ENCODE peak calls at places on chromosomes 2 and 18, in four cellular contexts. Z is A549, V is K562, F is HCT116. C is an unnamed sample.

GRCh38 chr2:164430166-164430783 is 191.0 kb downstream of the GRB14 start:
- DNase-seq in Z (peak; percentile 41), V (no peak), F (peak; percentile 23), C (peak; percentile 49)

GRCh38 chr18:60870261-60870966 is 462.8 kb upstream of the CDH20 start:
- DNase-seq in Z (no peak), V (no peak), F (no peak), C (no peak)

GRCh38 chr2:216221806-216222205 is 112.7 kb downstream of the XRCC5 start:
- DNase-seq in Z (no peak), V (no peak), F (no peak), C (peak; percentile 51)

GRCh38 chr2:241989074-241989473 is 119.5 kb downstream of the RTP5 start:
- DNase-seq in Z (no peak), V (no peak), F (no peak), C (no peak)

GRCh38 chr2:200814917-200815316 is 3.2 kb downstream of the BZW1 start:
- DNase-seq in Z (no peak), V (no peak), F (no peak), C (peak; percentile 47)

GRCh38 chr2:205848601-205849000 is 166.3 kb downstream of the NRP2 start:
- DNase-seq in Z (no peak), V (no peak), F (no peak), C (no peak)

GRCh38 chr2:202555354-202555753 is 79.4 kb upstream of the FAM117B start:
- DNase-seq in Z (no peak), V (no peak), F (no peak), C (no peak)

GRCh38 chr2:219252900-219253752 is at the start of gene TUBA4B:
- DNase-seq in Z (peak; percentile 43), V (peak; percentile 50), F (no peak), C (peak; percentile 89)

GRCh38 chr2:167048829-167049228 is 160.5 kb downstream of the XIRP2 start:
- DNase-seq in Z (no peak), V (no peak), F (no peak), C (no peak)

GRCh38 chr2:203670939-203671338 is 35.5 kb upstream of the CD28 start:
- DNase-seq in Z (no peak), V (no peak), F (no peak), C (no peak)

GRCh38 chr18:36335476-36336279 is 38.2 kb downstream of the FHOD3 start:
- DNase-seq in Z (no peak), V (no peak), F (no peak), C (no peak)

GRCh38 chr18:36340232-36340631 is 42.7 kb downstream of the FHOD3 start:
- DNase-seq in Z (no peak), V (no peak), F (no peak), C (no peak)

GRCh38 chr18:36338420-36338933 is 41.0 kb downstream of the FHOD3 start:
- DNase-seq in Z (no peak), V (no peak), F (no peak), C (no peak)

GRCh38 chr18:36334798-36335197 is 37.3 kb downstream of the FHOD3 start:
- DNase-seq in Z (no peak), V (no peak), F (no peak), C (no peak)

DNA sequence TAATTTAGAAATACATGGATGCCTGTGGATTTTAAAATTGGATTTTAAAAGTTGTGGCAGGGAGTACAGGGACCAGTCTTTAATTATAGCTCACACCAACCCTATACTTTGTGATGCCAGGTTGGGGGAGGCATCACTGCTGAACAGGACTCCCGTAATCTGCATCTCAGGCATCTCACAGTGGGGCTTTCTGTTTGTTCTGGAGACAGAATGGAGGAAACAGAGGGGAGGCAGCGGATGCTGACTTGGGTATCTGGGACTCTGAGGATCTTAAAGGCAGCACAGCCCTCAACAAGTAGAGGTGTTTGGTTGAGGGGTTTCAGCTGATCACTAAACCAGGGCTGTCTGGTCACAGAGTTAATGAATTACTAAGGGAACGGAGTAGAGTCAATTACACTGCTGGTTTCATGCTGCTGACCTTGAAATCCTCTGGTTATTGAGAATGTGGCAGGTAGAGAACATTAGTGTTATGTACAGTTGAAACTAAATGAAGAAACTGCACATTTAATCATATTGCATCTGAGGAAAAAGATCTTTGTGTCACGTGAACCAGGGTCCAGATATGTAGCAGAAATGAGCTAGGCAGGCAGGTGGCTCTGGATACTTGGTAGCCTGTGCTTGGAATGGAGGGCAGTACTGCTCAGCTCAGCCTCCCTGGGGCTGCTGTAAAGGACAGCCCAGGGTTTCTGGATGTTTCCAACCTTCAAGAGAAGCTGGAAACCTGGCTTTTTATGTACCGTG is 40.3 kb downstream of the FHOD3 start:
- DNase-seq in Z (no peak), V (no peak), F (no peak), C (no peak)
- TF ChIP-seq MAX in Z (no peak), V (no peak), F (no peak), C (no peak)

GRCh38 chr2:230602562-230603230 is 109.9 kb upstream of the CAB39 start:
- DNase-seq in Z (no peak), V (no peak), F (no peak), C (peak; percentile 50)
- TF ChIP-seq POLR2A in Z (no peak), V (no peak), F (no peak), C (no peak)

GRCh38 chr2:232636788-232637420 is 3.5 kb downstream of the EFHD1 start:
- DNase-seq in Z (no peak), V (no peak), F (no peak), C (no peak)
- H3K4me3 ChIP-seq in Z (no peak overlapping the region), V (no peak overlapping the region), F (no peak overlapping the region), C (no peak overlapping the region)

DNA sequence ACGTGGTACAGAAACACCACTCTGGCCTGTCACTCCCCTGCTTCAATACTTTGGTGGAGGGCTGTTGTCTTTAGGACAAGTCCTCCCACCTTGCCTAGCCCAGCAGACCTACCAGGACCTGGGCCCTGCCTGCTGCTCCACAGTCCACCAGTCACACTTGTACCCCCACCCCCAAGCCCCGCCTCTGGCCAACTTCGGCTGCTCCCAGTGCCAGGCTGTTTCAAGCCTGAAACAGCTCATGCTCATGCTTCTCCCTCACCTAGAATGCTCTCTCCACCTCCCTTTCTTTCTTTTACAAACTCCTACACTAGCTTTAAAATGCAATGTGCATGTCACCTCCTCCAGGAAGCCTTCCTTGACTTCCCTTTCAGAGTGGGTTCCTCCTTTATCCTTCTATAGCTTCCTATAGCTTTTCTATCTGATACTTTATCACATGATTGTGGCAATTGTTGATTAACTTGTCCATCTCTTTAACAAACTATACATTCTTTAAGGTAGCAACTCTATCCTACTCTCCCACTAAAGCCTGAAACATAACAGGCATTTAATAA is 4.8 kb upstream of the OXER1 start:
- DNase-seq in Z (no peak), V (no peak), F (no peak), C (no peak)
- TF ChIP-seq MAX in Z (no peak), V (no peak), F (no peak), C (no peak)

GRCh38 chr18:31447530-31448191 is at the start of gene DSG3:
- DNase-seq in Z (no peak), V (no peak), F (no peak), C (no peak)
- TF ChIP-seq POLR2A in Z (no peak), V (no peak), F (no peak), C (no peak)

GRCh38 chr18:500230-500555 is 308 bp downstream of the COLEC12 start:
- DNase-seq in Z (no peak), V (no peak), F (no peak), C (no peak)
- H3K4me3 ChIP-seq in Z (peak overlapping the region; percentile 41), V (no peak overlapping the region), F (no peak overlapping the region), C (no peak overlapping the region)

DNA sequence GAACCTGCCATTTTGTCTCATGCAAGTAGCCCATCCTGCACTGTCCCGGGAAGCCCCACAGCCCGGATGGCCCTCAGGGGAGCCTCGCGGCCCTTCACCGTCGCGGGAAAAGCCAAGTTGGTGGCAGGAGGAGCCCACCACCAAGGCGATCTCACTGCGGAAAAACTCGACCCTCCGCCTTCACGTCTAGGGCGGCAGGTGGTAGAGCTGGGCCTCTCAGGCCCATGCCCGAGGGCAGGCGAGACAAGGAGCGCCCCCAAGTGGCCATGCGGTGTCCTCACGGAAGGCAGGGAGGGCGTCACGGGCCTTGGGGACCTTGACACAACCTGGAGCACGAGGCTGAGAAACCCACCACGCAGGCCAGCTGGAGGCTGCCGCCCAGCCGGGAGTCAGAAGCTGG is 34.8 kb upstream of the SKA1 start:
- DNase-seq in Z (no peak), V (no peak), F (no peak), C (no peak)
- TF ChIP-seq MAX in Z (no peak), V (no peak), F (no peak), C (no peak)

GRCh38 chr2:67502346-67503065 is 105.4 kb downstream of the ETAA1 start:
- DNase-seq in Z (no peak), V (no peak), F (no peak), C (no peak)

GRCh38 chr2:67500541-67500940 is 103.4 kb downstream of the ETAA1 start:
- DNase-seq in Z (no peak), V (no peak), F (no peak), C (no peak)

GRCh38 chr2:67498931-67499330 is 101.8 kb downstream of the ETAA1 start:
- DNase-seq in Z (no peak), V (no peak), F (no peak), C (no peak)

GRCh38 chr2:67503066-67503795 is 106.1 kb downstream of the ETAA1 start:
- DNase-seq in Z (peak; percentile 32), V (no peak), F (no peak), C (no peak)
- TF ChIP-seq POLR2A in Z (no peak), V (no peak), F (no peak), C (no peak)

GRCh38 chr2:54099370-54099769 is 16.0 kb upstream of the ACYP2 start:
- DNase-seq in Z (no peak), V (no peak), F (no peak), C (no peak)
- H3K4me3 ChIP-seq in Z (no peak overlapping the region), V (no peak overlapping the region), F (no peak overlapping the region), C (no peak overlapping the region)

GRCh38 chr2:191846787-191847620 is at the start of gene CAVIN2:
- DNase-seq in Z (peak; percentile 77), V (peak; percentile 17), F (no peak), C (no peak)
- TF ChIP-seq MAX in Z (peak; percentile 40), V (no peak), F (no peak), C (no peak)